ENCODE peak calls at places on chromosomes 1 and 21, in eight cellular contexts. C, M, X, R, D, F, O and K are unnamed samples.

GRCh38 chr1:112957133-112957812 is 1.3 kb upstream of the SLC16A1 start:
- DNase-seq in O (peak; percentile 30), D (peak; percentile 14), R (peak; percentile 44), F (peak; percentile 19), C (peak; percentile 10), X (peak; percentile 88), M (no peak), K (peak; percentile 93)

GRCh38 chr1:116426401-116426800 is 53.4 kb downstream of the ATP1A1 start:
- DNase-seq in M (no peak), D (no peak), C (no peak), F (no peak), O (peak; percentile 54), R (no peak), X (no peak), K (no peak)

GRCh38 chr1:7004181-7004580 is 218.9 kb downstream of the CAMTA1 start:
- DNase-seq in R (no peak), X (no peak), C (no peak), O (no peak), M (no peak), F (no peak), D (no peak), K (no peak)

GRCh38 chr1:178713270-178713669 is 11.8 kb upstream of the RALGPS2 start:
- DNase-seq in M (no peak), D (no peak), F (no peak), X (no peak), O (no peak), C (no peak), R (no peak), K (peak; percentile 16)

GRCh38 chr21:42063578-42064521 is 7.3 kb upstream of the UMODL1 start:
- DNase-seq in X (no peak), D (peak; percentile 33), C (no peak), R (no peak), F (peak; percentile 76), O (no peak), M (no peak), K (no peak)

GRCh38 chr1:212457740-212458338 is 25.1 kb downstream of the NENF start:
- DNase-seq in C (peak; percentile 40), R (peak; percentile 37), O (peak; percentile 60), D (peak; percentile 25), X (peak; percentile 45), M (peak; percentile 77), F (peak; percentile 51), K (peak; percentile 74)

GRCh38 chr1:244444854-244445253 is 6.9 kb downstream of the ADSS2 start:
- DNase-seq in D (no peak), F (no peak), M (no peak), O (no peak), R (no peak), X (no peak), C (no peak), K (peak; percentile 43)

GRCh38 chr1:208799186-208799585 is 555.0 kb upstream of the PLXNA2 start:
- DNase-seq in C (no peak), R (no peak), X (no peak), O (no peak), M (no peak), D (no peak), F (no peak), K (no peak)

GRCh38 chr1:170668301-170668789 is 4.4 kb downstream of the PRRX1 start:
- DNase-seq in O (no peak), X (peak; percentile 22), M (no peak), R (no peak), D (no peak), F (no peak), C (no peak), K (peak; percentile 56)

GRCh38 chr1:202112864-202113689 is 9.6 kb upstream of the GPR37L1 start:
- DNase-seq in R (peak; percentile 62), M (no peak), D (no peak), F (peak; percentile 49), X (no peak), O (no peak), C (no peak), K (peak; percentile 45)

GRCh38 chr1:154657547-154657946 is 49.6 kb upstream of the ADAR start:
- DNase-seq in O (no peak), X (no peak), D (no peak), R (no peak), C (no peak), F (no peak), M (no peak), K (no peak)

GRCh38 chr1:1683104-1683905 is 9.3 kb downstream of the SLC35E2B start:
- DNase-seq in F (no peak), X (no peak), R (no peak), M (no peak), C (no peak), O (no peak), D (no peak), K (no peak)

GRCh38 chr21:38295997-38296764 is 39.4 kb downstream of the KCNJ15 start:
- DNase-seq in X (no peak), M (peak; percentile 15), D (no peak), O (no peak), C (no peak), R (no peak), F (no peak), K (peak; percentile 64)

GRCh38 chr1:186865861-186866260 is 37.1 kb downstream of the PLA2G4A start:
- DNase-seq in M (no peak), C (no peak), F (no peak), O (no peak), D (no peak), X (no peak), R (no peak), K (no peak)

GRCh38 chr1:110477445-110477957 is 26.6 kb downstream of the PROK1 start:
- DNase-seq in R (peak; percentile 50), X (no peak), D (no peak), M (no peak), C (no peak), O (no peak), F (no peak), K (no peak)

GRCh38 chr1:72119491-72119890 is 162.8 kb downstream of the NEGR1 start:
- DNase-seq in C (no peak), F (no peak), R (no peak), D (no peak), O (no peak), X (no peak), M (no peak), K (no peak)

GRCh38 chr1:153882296-153882912 is 40.4 kb downstream of the GATAD2B start:
- DNase-seq in R (no peak), D (no peak), F (no peak), X (no peak), C (no peak), O (no peak), M (no peak), K (no peak)

GRCh38 chr1:109426278-109427170 is at the start of gene PSMA5:
- DNase-seq in X (peak; percentile 99), R (peak; percentile 81), C (peak; percentile 95), M (peak; percentile 89), O (peak; percentile 99), F (peak; percentile 96), D (peak; percentile 84), K (peak; percentile 99)

GRCh38 chr1:15923241-15923640 is 52.7 kb downstream of the ZBTB17 start:
- DNase-seq in D (no peak), X (peak; percentile 73), R (no peak), F (no peak), O (no peak), C (no peak), M (no peak), K (peak; percentile 86)

GRCh38 chr1:185789846-185790735 is 55.9 kb downstream of the HMCN1 start:
- DNase-seq in R (no peak), M (no peak), C (no peak), O (no peak), F (no peak), X (peak; percentile 65), D (no peak), K (peak; percentile 83)

GRCh38 chr1:83497563-83497962 is 501.4 kb downstream of the TTLL7 start:
- DNase-seq in R (no peak), D (no peak), C (no peak), F (no peak), M (peak; percentile 6), X (peak; percentile 2), O (peak; percentile 11), K (peak; percentile 14)

GRCh38 chr1:156704930-156705320 is 458 bp downstream of the CRABP2 start:
- DNase-seq in D (no peak), O (no peak), X (peak; percentile 40), F (peak; percentile 26), M (no peak), R (peak; percentile 53), C (peak; percentile 47), K (peak; percentile 67)

GRCh38 chr1:27868932-27869718 is 3.2 kb upstream of the THEMIS2 start:
- DNase-seq in F (peak; percentile 49), O (no peak), C (no peak), D (no peak), X (no peak), M (no peak), R (no peak), K (no peak)

GRCh38 chr1:34984435-34985062 is 598 bp downstream of the TMEM35B start:
- DNase-seq in D (no peak), M (peak; percentile 20), C (peak; percentile 32), X (peak; percentile 18), F (peak; percentile 38), R (no peak), O (peak; percentile 10), K (peak; percentile 49)

GRCh38 chr1:11799099-11799498 is 6.7 kb downstream of the MTHFR start:
- DNase-seq in O (no peak), C (no peak), F (no peak), R (no peak), X (no peak), M (no peak), D (no peak), K (no peak)

GRCh38 chr1:62176597-62177312 is 17.9 kb upstream of the L1TD1 start:
- DNase-seq in C (no peak), M (no peak), D (no peak), R (no peak), F (no peak), O (no peak), X (no peak), K (no peak)

GRCh38 chr1:207811920-207812720 is 60.3 kb downstream of the CD46 start:
- DNase-seq in O (peak; percentile 84), R (peak; percentile 73), D (no peak), X (no peak), F (no peak), M (peak; percentile 62), C (no peak), K (no peak)

GRCh38 chr1:242524571-242525359 is at the start of gene PLD5:
- DNase-seq in X (no peak), F (peak; percentile 5), D (no peak), O (peak; percentile 14), M (peak; percentile 31), R (peak; percentile 52), C (no peak), K (no peak)

GRCh38 chr1:170734412-170735175 is 70.7 kb downstream of the PRRX1 start:
- DNase-seq in O (no peak), D (no peak), X (peak; percentile 47), M (no peak), R (no peak), F (no peak), C (no peak), K (peak; percentile 44)

GRCh38 chr1:62784509-62785365 is 805 bp downstream of the ATG4C start:
- DNase-seq in O (peak; percentile 60), C (no peak), R (peak; percentile 33), F (no peak), X (no peak), M (no peak), D (no peak), K (peak; percentile 47)

GRCh38 chr1:94384485-94385353 is 33.5 kb upstream of the ABCD3 start:
- DNase-seq in D (no peak), M (peak; percentile 16), R (peak; percentile 0), F (peak; percentile 30), C (no peak), X (no peak), O (no peak), K (no peak)

GRCh38 chr1:10616696-10617095 is 141.9 kb downstream of the PEX14 start:
- DNase-seq in F (no peak), R (no peak), X (no peak), O (no peak), M (no peak), D (no peak), C (no peak), K (no peak)

GRCh38 chr1:204093421-204093717 is 20.5 kb downstream of the SOX13 start:
- DNase-seq in M (no peak), X (no peak), F (peak; percentile 85), C (no peak), O (no peak), D (no peak), R (no peak), K (no peak)